ENCODE peak calls at places on chromosomes 5 and 9, in four cellular contexts. W is NCI-H1694, K is NAMALWA, P is suprapubic skin. S is an unnamed sample.
A peak's percentile ranks its signal among the peaks of the same experiment; 100 is the strongest.

GRCh38 chr5:98275980-98276379 is 497.5 kb upstream of the RGMB start:
- DNase-seq in W (no peak), K (no peak), P (no peak), S (no peak)

GRCh38 chr9:69180670-69181069 is 6.6 kb downstream of the TJP2 start:
- DNase-seq in W (no peak), K (no peak), P (no peak), S (peak; percentile 89)

GRCh38 chr5:101860145-101860544 is 435.9 kb downstream of the SLCO4C1 start:
- DNase-seq in W (no peak), K (no peak), P (no peak), S (no peak)

GRCh38 chr5:11062379-11062778 is 301.3 kb upstream of the DAP start:
- DNase-seq in W (no peak), K (no peak), P (no peak), S (no peak)

GRCh38 chr9:28207657-28208056 is 634.4 kb upstream of the C9orf72 start:
- DNase-seq in W (peak; percentile 36), K (no peak), P (no peak), S (no peak)

GRCh38 chr9:98529841-98530240 is 178.9 kb downstream of the GABBR2 start:
- DNase-seq in W (no peak), K (no peak), P (no peak), S (no peak)

GRCh38 chr5:120576588-120576987 is 112.5 kb downstream of the PRR16 start:
- DNase-seq in W (no peak), K (no peak), P (no peak), S (no peak)

GRCh38 chr5:166772770-166773169 is 1518.7 kb upstream of the WWC1 start:
- DNase-seq in W (no peak), K (no peak), P (no peak), S (peak; percentile 19)

GRCh38 chr5:133969654-133970324 is 1.4 kb upstream of the C5orf15 start:
- DNase-seq in W (no peak), K (peak; percentile 37), P (no peak), S (peak; percentile 90)

GRCh38 chr9:114454652-114455051 is 50.6 kb downstream of the WHRN start:
- DNase-seq in W (no peak), K (no peak), P (no peak), S (no peak)

GRCh38 chr5:65262094-65262493 is 219.6 kb downstream of the ADAMTS6 start:
- DNase-seq in W (no peak), K (no peak), P (no peak), S (no peak)

GRCh38 chr5:150085950-150086715 is at the start of gene CSF1R:
- DNase-seq in W (no peak), K (no peak), P (no peak), S (no peak)

GRCh38 chr5:81606150-81606549 is 144.7 kb downstream of the SSBP2 start:
- DNase-seq in W (no peak), K (no peak), P (no peak), S (no peak)

GRCh38 chr9:106075991-106076390 is 381.6 kb downstream of the TMEM38B start:
- DNase-seq in W (no peak), K (no peak), P (no peak), S (no peak)

GRCh38 chr5:175538576-175538975 is 60.2 kb downstream of the SFXN1 start:
- DNase-seq in W (no peak), K (no peak), P (no peak), S (no peak)

GRCh38 chr9:98263080-98263479 is 7.6 kb upstream of the TBC1D2 start:
- DNase-seq in W (no peak), K (no peak), P (no peak), S (no peak)

GRCh38 chr5:118553662-118554061 is 434.7 kb downstream of the DTWD2 start:
- DNase-seq in W (no peak), K (no peak), P (peak; percentile 88), S (no peak)

GRCh38 chr9:36893148-36893547 is 140.9 kb downstream of the PAX5 start:
- DNase-seq in W (no peak), K (no peak), P (peak; percentile 36), S (no peak)

GRCh38 chr9:98227883-98228282 is 27.6 kb downstream of the TBC1D2 start:
- DNase-seq in W (no peak), K (no peak), P (no peak), S (no peak)

GRCh38 chr9:89986190-89986589 is 381.4 kb downstream of the GADD45G start:
- DNase-seq in W (no peak), K (no peak), P (no peak), S (no peak)

GRCh38 chr9:124274738-124275137 is 17.0 kb downstream of the NEK6 start:
- DNase-seq in W (no peak), K (no peak), P (no peak), S (no peak)

GRCh38 chr9:69174645-69175487 is 789 bp downstream of the TJP2 start:
- DNase-seq in W (peak; percentile 2), K (peak; percentile 40), P (peak; percentile 66), S (peak; percentile 81)